ENCODE peak calls at places on chromosomes 1 and 21, in five cellular contexts. One of them, this sample, is unnamed.

GRCh38 chr1:8856689-8857412 is 21.6 kb downstream of the ENO1 start:
- DNase-seq in nucleus accumbens: no peak
- DNase-seq in memory B cell: no peak
- DNase-seq in T follicular helper cell: no peak
- DNase-seq in EL: no peak
- DNase-seq in this sample: no peak

GRCh38 chr1:77533660-77534295 is 148.7 kb downstream of the ZZZ3 start:
- DNase-seq in memory B cell: peak
- DNase-seq in T follicular helper cell: peak
- DNase-seq in nucleus accumbens: peak
- DNase-seq in EL: peak
- DNase-seq in this sample: peak

GRCh38 chr1:56563045-56563444 is 16.3 kb downstream of the PLPP3 start:
- DNase-seq in T follicular helper cell: no peak
- DNase-seq in EL: no peak
- DNase-seq in nucleus accumbens: no peak
- DNase-seq in memory B cell: no peak
- DNase-seq in this sample: no peak

GRCh38 chr21:35111531-35111930 is 62.4 kb upstream of the RUNX1 start:
- DNase-seq in T follicular helper cell: no peak
- DNase-seq in nucleus accumbens: no peak
- DNase-seq in memory B cell: no peak
- DNase-seq in EL: no peak
- DNase-seq in this sample: no peak

GRCh38 chr1:50332941-50333594 is 90.2 kb downstream of the DMRTA2 start:
- DNase-seq in EL: peak
- DNase-seq in T follicular helper cell: peak
- DNase-seq in memory B cell: peak
- DNase-seq in nucleus accumbens: peak
- DNase-seq in this sample: peak

GRCh38 chr1:229273507-229274232 is 2.8 kb downstream of the RAB4A start:
- DNase-seq in memory B cell: no peak
- DNase-seq in nucleus accumbens: no peak
- DNase-seq in T follicular helper cell: no peak
- DNase-seq in EL: no peak
- DNase-seq in this sample: no peak

GRCh38 chr21:39885119-39885848 is 18.0 kb downstream of the PCP4 start:
- DNase-seq in memory B cell: no peak
- DNase-seq in T follicular helper cell: no peak
- DNase-seq in EL: no peak
- DNase-seq in nucleus accumbens: peak
- DNase-seq in this sample: no peak

GRCh38 chr1:187682112-187682511 is 853.4 kb downstream of the PLA2G4A start:
- DNase-seq in T follicular helper cell: no peak
- DNase-seq in EL: no peak
- DNase-seq in memory B cell: no peak
- DNase-seq in nucleus accumbens: no peak
- DNase-seq in this sample: no peak

GRCh38 chr1:20430355-20431290 is 55.4 kb downstream of the CAMK2N1 start:
- DNase-seq in EL: peak
- DNase-seq in memory B cell: peak
- DNase-seq in T follicular helper cell: peak
- DNase-seq in nucleus accumbens: peak
- DNase-seq in this sample: peak

GRCh38 chr1:13828454-13829151 is 128.6 kb downstream of the PRDM2 start:
- DNase-seq in nucleus accumbens: no peak
- DNase-seq in EL: no peak
- DNase-seq in T follicular helper cell: no peak
- DNase-seq in memory B cell: peak
- DNase-seq in this sample: no peak

GRCh38 chr1:184407816-184408510 is 21.1 kb downstream of the C1orf21 start:
- DNase-seq in nucleus accumbens: no peak
- DNase-seq in EL: peak
- DNase-seq in memory B cell: no peak
- DNase-seq in T follicular helper cell: no peak
- DNase-seq in this sample: no peak

GRCh38 chr1:109624215-109625010 is 4.8 kb downstream of the AMPD2 start:
- DNase-seq in T follicular helper cell: no peak
- DNase-seq in memory B cell: peak
- DNase-seq in nucleus accumbens: no peak
- DNase-seq in EL: no peak
- DNase-seq in this sample: no peak

GRCh38 chr21:16002872-16003466 is 273.2 kb downstream of the USP25 start:
- DNase-seq in T follicular helper cell: no peak
- DNase-seq in memory B cell: no peak
- DNase-seq in EL: peak
- DNase-seq in nucleus accumbens: no peak
- DNase-seq in this sample: no peak

GRCh38 chr1:2953688-2954285 is 67.5 kb upstream of the ACTRT2 start:
- DNase-seq in T follicular helper cell: no peak
- DNase-seq in nucleus accumbens: no peak
- DNase-seq in EL: no peak
- DNase-seq in memory B cell: no peak
- DNase-seq in this sample: no peak

GRCh38 chr1:234938924-234939323 is 189.7 kb downstream of the TOMM20 start:
- DNase-seq in T follicular helper cell: no peak
- DNase-seq in EL: no peak
- DNase-seq in memory B cell: no peak
- DNase-seq in nucleus accumbens: no peak
- DNase-seq in this sample: no peak

GRCh38 chr1:11681071-11681771 is at the start of gene MAD2L2:
- DNase-seq in T follicular helper cell: peak
- DNase-seq in EL: peak
- DNase-seq in memory B cell: peak
- DNase-seq in nucleus accumbens: peak
- DNase-seq in this sample: peak

GRCh38 chr1:23613191-23614126 is 54.2 kb upstream of the ID3 start:
- DNase-seq in memory B cell: no peak
- DNase-seq in EL: no peak
- DNase-seq in T follicular helper cell: no peak
- DNase-seq in nucleus accumbens: no peak
- DNase-seq in this sample: no peak

GRCh38 chr1:54866801-54867716 is 19.9 kb downstream of the DHCR24 start:
- DNase-seq in EL: no peak
- DNase-seq in nucleus accumbens: no peak
- DNase-seq in memory B cell: no peak
- DNase-seq in T follicular helper cell: no peak
- DNase-seq in this sample: no peak